ENCODE peak calls at places on chromosomes 12 and 14, in nine cellular contexts. F, S, D, E, O, K, N, W and Q are unnamed samples.
A peak's percentile ranks its signal among the peaks of the same experiment; 100 is the strongest.

GRCh38 chr14:68250950-68251765 is 431.6 kb downstream of the RAD51B start:
- DNase-seq in D (no peak), W (no peak), F (peak; percentile 48), K (no peak), S (no peak), E (no peak), O (no peak), N (no peak), Q (peak; percentile 14)

GRCh38 chr12:68796399-68796798 is 11.6 kb upstream of the MDM2 start:
- DNase-seq in F (no peak), K (no peak), E (no peak), D (no peak), W (no peak), N (no peak), S (no peak), O (no peak), Q (no peak)

GRCh38 chr14:63393002-63393401 is 74.3 kb upstream of the GPHB5 start:
- DNase-seq in W (no peak), K (no peak), O (no peak), N (no peak), F (no peak), S (no peak), E (no peak), D (no peak), Q (no peak)

GRCh38 chr14:71488703-71489141 is 443.5 kb upstream of the RGS6 start:
- DNase-seq in F (no peak), S (no peak), D (no peak), O (no peak), N (no peak), K (no peak), W (peak; percentile 56), E (no peak), Q (no peak)

GRCh38 chr12:17215754-17216153 is 609.8 kb upstream of the LMO3 start:
- DNase-seq in D (no peak), S (no peak), E (no peak), F (no peak), K (no peak), N (no peak), O (no peak), W (no peak), Q (no peak)

GRCh38 chr12:125996438-125996837 is 931.2 kb downstream of the AACS start:
- DNase-seq in E (no peak), F (no peak), D (no peak), O (no peak), K (no peak), W (no peak), S (no peak), N (no peak), Q (no peak)

GRCh38 chr12:66965613-66966012 is 286.7 kb upstream of the GRIP1 start:
- DNase-seq in E (no peak), N (no peak), O (no peak), K (no peak), D (no peak), S (no peak), F (no peak), W (no peak), Q (no peak)

GRCh38 chr12:87200289-87200979 is 828.8 kb downstream of the C12orf50 start:
- DNase-seq in W (no peak), E (no peak), S (no peak), F (no peak), K (no peak), D (no peak), O (no peak), N (no peak), Q (no peak)

GRCh38 chr12:109604902-109605536 is 31.4 kb downstream of the MVK start:
- DNase-seq in N (no peak), D (no peak), W (no peak), K (no peak), E (no peak), O (peak; percentile 64), S (no peak), F (no peak), Q (no peak)

GRCh38 chr14:104140463-104141331 is 2.3 kb downstream of the KIF26A start:
- DNase-seq in E (no peak), W (no peak), F (no peak), O (peak; percentile 2), K (no peak), D (no peak), S (peak; percentile 2), N (no peak), Q (no peak)

GRCh38 chr12:46485853-46486252 is 113.3 kb upstream of the SLC38A2 start:
- DNase-seq in O (no peak), E (no peak), F (no peak), W (no peak), K (no peak), N (no peak), S (no peak), D (no peak), Q (no peak)

GRCh38 chr12:123933214-123933613 is 39.4 kb downstream of the CCDC92 start:
- DNase-seq in F (no peak), N (no peak), D (no peak), O (no peak), K (no peak), S (no peak), E (no peak), W (no peak), Q (no peak)

GRCh38 chr12:129961111-129961510 is 57.3 kb upstream of the TMEM132D start:
- DNase-seq in W (no peak), N (no peak), K (no peak), F (no peak), S (no peak), E (no peak), O (no peak), D (no peak), Q (no peak)

GRCh38 chr12:105506678-105507310 is 176.3 kb downstream of the C12orf75 start:
- DNase-seq in W (no peak), F (no peak), E (no peak), D (no peak), K (no peak), S (no peak), O (no peak), N (no peak), Q (no peak)

GRCh38 chr12:47992776-47993175 is 11.5 kb downstream of the COL2A1 start:
- DNase-seq in W (no peak), F (no peak), E (no peak), O (no peak), N (no peak), D (peak; percentile 1), K (no peak), S (no peak), Q (no peak)

GRCh38 chr14:30872602-30873001 is 1.8 kb upstream of the COCH start:
- DNase-seq in N (no peak), W (no peak), D (no peak), E (no peak), S (no peak), O (peak; percentile 30), K (no peak), F (peak; percentile 48), Q (no peak)

GRCh38 chr12:76337583-76337982 is 10.6 kb downstream of the BBS10 start:
- DNase-seq in F (no peak), O (no peak), W (peak; percentile 91), S (no peak), D (no peak), K (no peak), E (no peak), N (peak; percentile 37), Q (peak; percentile 69)

GRCh38 chr14:76564471-76565119 is 188.7 kb downstream of the ESRRB start:
- DNase-seq in K (no peak), W (no peak), D (no peak), N (no peak), S (no peak), F (peak; percentile 8), E (no peak), O (no peak), Q (no peak)